ENCODE peak calls at places on chromosomes 7 and 10, in seven cellular contexts. One of them, this sample, is unnamed.

GRCh38 chr10:75293456-75293840 is 57.7 kb upstream of the COMTD1 start:
- DNase-seq in neuronal stem cell: no peak
- DNase-seq in CD8-positive, alpha-beta T cell: no peak
- DNase-seq in osteoblast: no peak
- DNase-seq in T-helper 1 cell: no peak
- DNase-seq in nucleus accumbens: no peak
- DNase-seq in T follicular helper cell: no peak
- DNase-seq in this sample: no peak

GRCh38 chr10:31604141-31604540 is 285.1 kb downstream of the ZEB1 start:
- DNase-seq in neuronal stem cell: no peak
- DNase-seq in CD8-positive, alpha-beta T cell: no peak
- DNase-seq in osteoblast: no peak
- DNase-seq in T-helper 1 cell: no peak
- DNase-seq in nucleus accumbens: no peak
- DNase-seq in T follicular helper cell: no peak
- DNase-seq in this sample: no peak

GRCh38 chr7:963236-964078 is 9.0 kb upstream of the ADAP1 start:
- DNase-seq in neuronal stem cell: no peak
- DNase-seq in CD8-positive, alpha-beta T cell: peak
- DNase-seq in osteoblast: peak
- DNase-seq in T-helper 1 cell: no peak
- DNase-seq in nucleus accumbens: no peak
- DNase-seq in T follicular helper cell: no peak
- DNase-seq in this sample: no peak

GRCh38 chr10:97889461-97890265 is 40.0 kb downstream of the GOLGA7B start:
- DNase-seq in neuronal stem cell: no peak
- DNase-seq in CD8-positive, alpha-beta T cell: no peak
- DNase-seq in osteoblast: no peak
- DNase-seq in T-helper 1 cell: no peak
- DNase-seq in nucleus accumbens: no peak
- DNase-seq in T follicular helper cell: no peak
- DNase-seq in this sample: no peak

GRCh38 chr7:41481353-41481752 is 221.5 kb downstream of the INHBA start:
- DNase-seq in neuronal stem cell: no peak
- DNase-seq in CD8-positive, alpha-beta T cell: no peak
- DNase-seq in osteoblast: no peak
- DNase-seq in T-helper 1 cell: no peak
- DNase-seq in nucleus accumbens: no peak
- DNase-seq in T follicular helper cell: no peak
- DNase-seq in this sample: no peak

GRCh38 chr10:43940898-43941777 is 292.5 kb upstream of the ZNF32 start:
- DNase-seq in neuronal stem cell: no peak
- DNase-seq in CD8-positive, alpha-beta T cell: no peak
- DNase-seq in osteoblast: no peak
- DNase-seq in T-helper 1 cell: no peak
- DNase-seq in nucleus accumbens: no peak
- DNase-seq in T follicular helper cell: no peak
- DNase-seq in this sample: no peak

GRCh38 chr10:117801691-117802090 is 245.1 kb downstream of the RAB11FIP2 start:
- DNase-seq in neuronal stem cell: no peak
- DNase-seq in CD8-positive, alpha-beta T cell: no peak
- DNase-seq in osteoblast: no peak
- DNase-seq in T-helper 1 cell: no peak
- DNase-seq in nucleus accumbens: no peak
- DNase-seq in T follicular helper cell: no peak
- DNase-seq in this sample: no peak

GRCh38 chr10:114631678-114632417 is 26.2 kb downstream of the ABLIM1 start:
- DNase-seq in neuronal stem cell: peak
- DNase-seq in CD8-positive, alpha-beta T cell: no peak
- DNase-seq in osteoblast: no peak
- DNase-seq in T-helper 1 cell: peak
- DNase-seq in nucleus accumbens: no peak
- DNase-seq in T follicular helper cell: no peak
- DNase-seq in this sample: peak

GRCh38 chr7:130930260-130930659 is 196.3 kb upstream of the KLF14 start:
- DNase-seq in neuronal stem cell: no peak
- DNase-seq in CD8-positive, alpha-beta T cell: peak
- DNase-seq in osteoblast: no peak
- DNase-seq in T-helper 1 cell: peak
- DNase-seq in nucleus accumbens: no peak
- DNase-seq in T follicular helper cell: peak
- DNase-seq in this sample: no peak

GRCh38 chr10:95254629-95255028 is 36.2 kb downstream of the PDLIM1 start:
- DNase-seq in neuronal stem cell: no peak
- DNase-seq in CD8-positive, alpha-beta T cell: no peak
- DNase-seq in osteoblast: no peak
- DNase-seq in T-helper 1 cell: no peak
- DNase-seq in nucleus accumbens: no peak
- DNase-seq in T follicular helper cell: no peak
- DNase-seq in this sample: no peak

GRCh38 chr10:112184052-112184371 is 447 bp upstream of the GPAM start:
- DNase-seq in neuronal stem cell: no peak
- DNase-seq in CD8-positive, alpha-beta T cell: no peak
- DNase-seq in osteoblast: no peak
- DNase-seq in T-helper 1 cell: no peak
- DNase-seq in nucleus accumbens: no peak
- DNase-seq in T follicular helper cell: no peak
- DNase-seq in this sample: no peak

GRCh38 chr7:131238260-131238940 is 89.3 kb upstream of the MKLN1 start:
- DNase-seq in neuronal stem cell: no peak
- DNase-seq in CD8-positive, alpha-beta T cell: no peak
- DNase-seq in osteoblast: no peak
- DNase-seq in T-helper 1 cell: peak
- DNase-seq in nucleus accumbens: no peak
- DNase-seq in T follicular helper cell: no peak
- DNase-seq in this sample: no peak

GRCh38 chr10:45052700-45053099 is 52.0 kb downstream of the ZNF22 start:
- DNase-seq in neuronal stem cell: no peak
- DNase-seq in CD8-positive, alpha-beta T cell: no peak
- DNase-seq in osteoblast: no peak
- DNase-seq in T-helper 1 cell: no peak
- DNase-seq in nucleus accumbens: no peak
- DNase-seq in T follicular helper cell: no peak
- DNase-seq in this sample: no peak

GRCh38 chr7:5450549-5451327 is 27.1 kb upstream of the TNRC18 start:
- DNase-seq in neuronal stem cell: peak
- DNase-seq in CD8-positive, alpha-beta T cell: peak
- DNase-seq in osteoblast: peak
- DNase-seq in T-helper 1 cell: no peak
- DNase-seq in nucleus accumbens: peak
- DNase-seq in T follicular helper cell: peak
- DNase-seq in this sample: peak

GRCh38 chr10:76408646-76409045 is 977.2 kb downstream of the LRMDA start:
- DNase-seq in neuronal stem cell: no peak
- DNase-seq in CD8-positive, alpha-beta T cell: no peak
- DNase-seq in osteoblast: no peak
- DNase-seq in T-helper 1 cell: no peak
- DNase-seq in nucleus accumbens: no peak
- DNase-seq in T follicular helper cell: no peak
- DNase-seq in this sample: no peak

GRCh38 chr7:114508096-114508495 is 93.5 kb downstream of the FOXP2 start:
- DNase-seq in neuronal stem cell: no peak
- DNase-seq in CD8-positive, alpha-beta T cell: no peak
- DNase-seq in osteoblast: no peak
- DNase-seq in T-helper 1 cell: no peak
- DNase-seq in nucleus accumbens: no peak
- DNase-seq in T follicular helper cell: no peak
- DNase-seq in this sample: no peak

GRCh38 chr7:3107228-3107763 is 63.6 kb upstream of the CARD11 start:
- DNase-seq in neuronal stem cell: no peak
- DNase-seq in CD8-positive, alpha-beta T cell: no peak
- DNase-seq in osteoblast: no peak
- DNase-seq in T-helper 1 cell: no peak
- DNase-seq in nucleus accumbens: no peak
- DNase-seq in T follicular helper cell: no peak
- DNase-seq in this sample: no peak

GRCh38 chr7:142891490-142892082 is 6.0 kb upstream of the TRPV6 start:
- DNase-seq in neuronal stem cell: no peak
- DNase-seq in CD8-positive, alpha-beta T cell: no peak
- DNase-seq in osteoblast: no peak
- DNase-seq in T-helper 1 cell: no peak
- DNase-seq in nucleus accumbens: no peak
- DNase-seq in T follicular helper cell: no peak
- DNase-seq in this sample: no peak

GRCh38 chr10:12594448-12594944 is 245.1 kb downstream of the CAMK1D start:
- DNase-seq in neuronal stem cell: no peak
- DNase-seq in CD8-positive, alpha-beta T cell: peak
- DNase-seq in osteoblast: no peak
- DNase-seq in T-helper 1 cell: peak
- DNase-seq in nucleus accumbens: no peak
- DNase-seq in T follicular helper cell: no peak
- DNase-seq in this sample: no peak

GRCh38 chr10:30583778-30584415 is 45.7 kb downstream of the LYZL2 start:
- DNase-seq in neuronal stem cell: no peak
- DNase-seq in CD8-positive, alpha-beta T cell: no peak
- DNase-seq in osteoblast: peak
- DNase-seq in T-helper 1 cell: no peak
- DNase-seq in nucleus accumbens: no peak
- DNase-seq in T follicular helper cell: no peak
- DNase-seq in this sample: no peak

GRCh38 chr10:110350812-110351211 is 46.1 kb upstream of the SMNDC1 start:
- DNase-seq in neuronal stem cell: no peak
- DNase-seq in CD8-positive, alpha-beta T cell: no peak
- DNase-seq in osteoblast: no peak
- DNase-seq in T-helper 1 cell: no peak
- DNase-seq in nucleus accumbens: no peak
- DNase-seq in T follicular helper cell: no peak
- DNase-seq in this sample: no peak

GRCh38 chr10:80444646-80445319 is 9.3 kb upstream of the TSPAN14 start:
- DNase-seq in neuronal stem cell: peak
- DNase-seq in CD8-positive, alpha-beta T cell: peak
- DNase-seq in osteoblast: peak
- DNase-seq in T-helper 1 cell: peak
- DNase-seq in nucleus accumbens: peak
- DNase-seq in T follicular helper cell: peak
- DNase-seq in this sample: no peak

GRCh38 chr10:91613411-91614253 is 19.2 kb downstream of the PPP1R3C start:
- DNase-seq in neuronal stem cell: no peak
- DNase-seq in CD8-positive, alpha-beta T cell: no peak
- DNase-seq in osteoblast: peak
- DNase-seq in T-helper 1 cell: no peak
- DNase-seq in nucleus accumbens: no peak
- DNase-seq in T follicular helper cell: no peak
- DNase-seq in this sample: no peak

GRCh38 chr10:99346247-99346646 is 17.1 kb downstream of the CNNM1 start:
- DNase-seq in neuronal stem cell: no peak
- DNase-seq in CD8-positive, alpha-beta T cell: no peak
- DNase-seq in osteoblast: no peak
- DNase-seq in T-helper 1 cell: no peak
- DNase-seq in nucleus accumbens: no peak
- DNase-seq in T follicular helper cell: no peak
- DNase-seq in this sample: no peak

GRCh38 chr7:91239171-91239604 is 25.0 kb upstream of the FZD1 start:
- DNase-seq in neuronal stem cell: no peak
- DNase-seq in CD8-positive, alpha-beta T cell: no peak
- DNase-seq in osteoblast: no peak
- DNase-seq in T-helper 1 cell: no peak
- DNase-seq in nucleus accumbens: no peak
- DNase-seq in T follicular helper cell: no peak
- DNase-seq in this sample: no peak

GRCh38 chr10:48233643-48234042 is 40.9 kb downstream of the FRMPD2 start:
- DNase-seq in neuronal stem cell: no peak
- DNase-seq in CD8-positive, alpha-beta T cell: no peak
- DNase-seq in osteoblast: no peak
- DNase-seq in T-helper 1 cell: no peak
- DNase-seq in nucleus accumbens: no peak
- DNase-seq in T follicular helper cell: no peak
- DNase-seq in this sample: no peak

GRCh38 chr10:30374353-30374752 is 25.3 kb upstream of the MTPAP start:
- DNase-seq in neuronal stem cell: no peak
- DNase-seq in CD8-positive, alpha-beta T cell: no peak
- DNase-seq in osteoblast: no peak
- DNase-seq in T-helper 1 cell: no peak
- DNase-seq in nucleus accumbens: no peak
- DNase-seq in T follicular helper cell: no peak
- DNase-seq in this sample: no peak